ENCODE peak calls at places on chromosome 21, in six cellular contexts. One of them, this sample, is unnamed.

GRCh38 chr21:46560568-46561447 is 44.1 kb downstream of the S100B start:
- DNase-seq in uterus: no peak
- DNase-seq in GM12864: no peak
- DNase-seq in psoas muscle: no peak
- DNase-seq in osteoblast: peak; percentile 80
- DNase-seq in left ventricle myocardium inferior: no peak
- DNase-seq in this sample: peak; percentile 11

GRCh38 chr21:28419110-28419509 is 573.6 kb downstream of the LTN1 start:
- DNase-seq in uterus: no peak
- DNase-seq in GM12864: no peak
- DNase-seq in psoas muscle: no peak
- DNase-seq in osteoblast: peak; percentile 74
- DNase-seq in left ventricle myocardium inferior: no peak
- DNase-seq in this sample: no peak

GRCh38 chr21:20570824-20571232 is 427.4 kb upstream of the NCAM2 start:
- DNase-seq in uterus: no peak
- DNase-seq in GM12864: no peak
- DNase-seq in psoas muscle: no peak
- DNase-seq in osteoblast: no peak
- DNase-seq in left ventricle myocardium inferior: no peak
- DNase-seq in this sample: no peak

GRCh38 chr21:42731264-42732032 is 78.0 kb downstream of the PDE9A start:
- DNase-seq in uterus: no peak
- DNase-seq in GM12864: no peak
- DNase-seq in psoas muscle: no peak
- DNase-seq in osteoblast: peak; percentile 29
- DNase-seq in left ventricle myocardium inferior: no peak
- DNase-seq in this sample: no peak

GRCh38 chr21:29302340-29302991 is 3.7 kb downstream of the BACH1 start:
- DNase-seq in uterus: no peak
- DNase-seq in GM12864: no peak
- DNase-seq in psoas muscle: no peak
- DNase-seq in osteoblast: peak; percentile 65
- DNase-seq in left ventricle myocardium inferior: no peak
- DNase-seq in this sample: no peak

GRCh38 chr21:15272591-15272990 is 207.8 kb upstream of the NRIP1 start:
- DNase-seq in uterus: no peak
- DNase-seq in GM12864: no peak
- DNase-seq in psoas muscle: no peak
- DNase-seq in osteoblast: no peak
- DNase-seq in left ventricle myocardium inferior: no peak
- DNase-seq in this sample: no peak

GRCh38 chr21:42061195-42061865 is 9.8 kb upstream of the UMODL1 start:
- DNase-seq in uterus: no peak
- DNase-seq in GM12864: peak; percentile 92
- DNase-seq in psoas muscle: no peak
- DNase-seq in osteoblast: peak; percentile 56
- DNase-seq in left ventricle myocardium inferior: peak; percentile 44
- DNase-seq in this sample: no peak

GRCh38 chr21:35779690-35780570 is 280.4 kb downstream of the SETD4 start:
- DNase-seq in uterus: no peak
- DNase-seq in GM12864: no peak
- DNase-seq in psoas muscle: no peak
- DNase-seq in osteoblast: peak; percentile 90
- DNase-seq in left ventricle myocardium inferior: no peak
- DNase-seq in this sample: no peak

GRCh38 chr21:36852293-36852692 is 114.2 kb downstream of the HLCS start:
- DNase-seq in uterus: no peak
- DNase-seq in GM12864: no peak
- DNase-seq in psoas muscle: no peak
- DNase-seq in osteoblast: no peak
- DNase-seq in left ventricle myocardium inferior: no peak
- DNase-seq in this sample: no peak

GRCh38 chr21:29656504-29657227 is 283.1 kb downstream of the GRIK1 start:
- DNase-seq in uterus: no peak
- DNase-seq in GM12864: no peak
- DNase-seq in psoas muscle: no peak
- DNase-seq in osteoblast: peak; percentile 82
- DNase-seq in left ventricle myocardium inferior: no peak
- DNase-seq in this sample: no peak

GRCh38 chr21:42674351-42674940 is 21.0 kb downstream of the PDE9A start:
- DNase-seq in uterus: peak; percentile 74
- DNase-seq in GM12864: no peak
- DNase-seq in psoas muscle: peak; percentile 50
- DNase-seq in osteoblast: no peak
- DNase-seq in left ventricle myocardium inferior: peak; percentile 75
- DNase-seq in this sample: no peak

GRCh38 chr21:28421716-28422480 is 570.8 kb downstream of the LTN1 start:
- DNase-seq in uterus: no peak
- DNase-seq in GM12864: no peak
- DNase-seq in psoas muscle: no peak
- DNase-seq in osteoblast: peak; percentile 78
- DNase-seq in left ventricle myocardium inferior: no peak
- DNase-seq in this sample: no peak

GRCh38 chr21:34878940-34879339 is 170.2 kb downstream of the RUNX1 start:
- DNase-seq in uterus: no peak
- DNase-seq in GM12864: no peak
- DNase-seq in psoas muscle: no peak
- DNase-seq in osteoblast: no peak
- DNase-seq in left ventricle myocardium inferior: no peak
- DNase-seq in this sample: no peak

GRCh38 chr21:28799926-28800325 is 192.8 kb downstream of the LTN1 start:
- DNase-seq in uterus: no peak
- DNase-seq in GM12864: no peak
- DNase-seq in psoas muscle: no peak
- DNase-seq in osteoblast: no peak
- DNase-seq in left ventricle myocardium inferior: no peak
- DNase-seq in this sample: no peak

GRCh38 chr21:36932417-36932816 is 34.1 kb downstream of the HLCS start:
- DNase-seq in uterus: no peak
- DNase-seq in GM12864: no peak
- DNase-seq in psoas muscle: no peak
- DNase-seq in osteoblast: no peak
- DNase-seq in left ventricle myocardium inferior: no peak
- DNase-seq in this sample: no peak

GRCh38 chr21:36699026-36699545 is at the start of gene SIM2:
- DNase-seq in uterus: no peak
- DNase-seq in GM12864: no peak
- DNase-seq in psoas muscle: no peak
- DNase-seq in osteoblast: peak; percentile 95
- DNase-seq in left ventricle myocardium inferior: no peak
- DNase-seq in this sample: no peak

GRCh38 chr21:45326834-45327457 is 39.3 kb upstream of the POFUT2 start:
- DNase-seq in uterus: no peak
- DNase-seq in GM12864: peak; percentile 16
- DNase-seq in psoas muscle: no peak
- DNase-seq in osteoblast: no peak
- DNase-seq in left ventricle myocardium inferior: peak; percentile 3
- DNase-seq in this sample: no peak
- TF ChIP-seq CTCF in uterus: no peak
- TF ChIP-seq CTCF in GM12864: no peak
- TF ChIP-seq CTCF in psoas muscle: no peak
- TF ChIP-seq CTCF in osteoblast: no peak
- TF ChIP-seq CTCF in left ventricle myocardium inferior: no peak
- TF ChIP-seq CTCF in this sample: no peak

GRCh38 chr21:45249626-45250025 is 38.1 kb downstream of the POFUT2 start:
- DNase-seq in uterus: no peak
- DNase-seq in GM12864: no peak
- DNase-seq in psoas muscle: no peak
- DNase-seq in osteoblast: no peak
- DNase-seq in left ventricle myocardium inferior: no peak
- DNase-seq in this sample: no peak

GRCh38 chr21:45250272-45250671 is 37.4 kb downstream of the POFUT2 start:
- DNase-seq in uterus: no peak
- DNase-seq in GM12864: no peak
- DNase-seq in psoas muscle: no peak
- DNase-seq in osteoblast: peak; percentile 71
- DNase-seq in left ventricle myocardium inferior: no peak
- DNase-seq in this sample: no peak

GRCh38 chr21:45248301-45248892 is 39.3 kb downstream of the POFUT2 start:
- DNase-seq in uterus: no peak
- DNase-seq in GM12864: no peak
- DNase-seq in psoas muscle: no peak
- DNase-seq in osteoblast: peak; percentile 22
- DNase-seq in left ventricle myocardium inferior: no peak
- DNase-seq in this sample: no peak

GRCh38 chr21:45250914-45251634 is 36.6 kb downstream of the POFUT2 start:
- DNase-seq in uterus: no peak
- DNase-seq in GM12864: no peak
- DNase-seq in psoas muscle: no peak
- DNase-seq in osteoblast: peak; percentile 4
- DNase-seq in left ventricle myocardium inferior: no peak
- DNase-seq in this sample: no peak

DNA sequence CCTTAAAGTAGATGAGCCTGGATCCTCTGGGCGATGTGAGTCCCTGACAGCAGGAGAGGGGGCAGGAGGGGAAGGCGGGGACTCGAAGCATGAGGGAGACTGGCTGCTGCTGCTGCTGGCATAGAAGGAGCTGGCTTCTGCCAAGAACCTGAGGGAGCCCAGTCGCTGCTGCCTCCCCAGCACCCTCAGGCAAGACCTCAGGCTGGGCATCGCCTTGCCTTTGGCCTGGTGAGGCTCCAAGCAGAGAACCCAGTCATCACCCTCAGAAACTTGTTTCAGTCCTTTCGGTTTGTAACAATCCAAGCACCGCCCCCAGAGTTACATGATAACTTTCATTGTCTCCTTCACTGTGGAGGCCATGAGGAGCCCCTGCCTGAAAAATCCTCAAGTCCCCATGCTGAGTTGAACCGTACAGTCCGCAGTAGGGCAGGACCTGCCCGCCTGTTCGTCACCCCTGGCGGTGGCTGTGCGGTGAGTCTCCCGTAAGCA is 38.8 kb downstream of the POFUT2 start:
- DNase-seq in uterus: peak; percentile 42
- DNase-seq in GM12864: no peak
- DNase-seq in psoas muscle: no peak
- DNase-seq in osteoblast: peak; percentile 86
- DNase-seq in left ventricle myocardium inferior: no peak
- DNase-seq in this sample: no peak
- H3K4me3 ChIP-seq in uterus: peak overlapping the region; percentile 4
- H3K4me3 ChIP-seq in GM12864: no peak overlapping the region
- H3K4me3 ChIP-seq in psoas muscle: no peak overlapping the region
- H3K4me3 ChIP-seq in osteoblast: peak overlapping the region; percentile 69
- H3K4me3 ChIP-seq in left ventricle myocardium inferior: peak overlapping the region; percentile 48
- H3K4me3 ChIP-seq in this sample: no peak overlapping the region

GRCh38 chr21:39096754-39097153 is 86.5 kb downstream of the PSMG1 start:
- DNase-seq in uterus: no peak
- DNase-seq in GM12864: no peak
- DNase-seq in psoas muscle: no peak
- DNase-seq in osteoblast: no peak
- DNase-seq in left ventricle myocardium inferior: no peak
- DNase-seq in this sample: no peak
- TF ChIP-seq CTCF in uterus: no peak
- TF ChIP-seq CTCF in GM12864: peak; percentile 15
- TF ChIP-seq CTCF in psoas muscle: no peak
- TF ChIP-seq CTCF in osteoblast: no peak
- TF ChIP-seq CTCF in left ventricle myocardium inferior: no peak
- TF ChIP-seq CTCF in this sample: no peak

GRCh38 chr21:39453571-39454179 is 1.9 kb downstream of the SH3BGR start:
- DNase-seq in uterus: no peak
- DNase-seq in GM12864: no peak
- DNase-seq in psoas muscle: no peak
- DNase-seq in osteoblast: no peak
- DNase-seq in left ventricle myocardium inferior: no peak
- DNase-seq in this sample: no peak

GRCh38 chr21:39454949-39455668 is 3.3 kb downstream of the SH3BGR start:
- DNase-seq in uterus: no peak
- DNase-seq in GM12864: no peak
- DNase-seq in psoas muscle: no peak
- DNase-seq in osteoblast: no peak
- DNase-seq in left ventricle myocardium inferior: no peak
- DNase-seq in this sample: no peak

GRCh38 chr21:39452207-39452964 is 616 bp downstream of the SH3BGR start:
- DNase-seq in uterus: no peak
- DNase-seq in GM12864: no peak
- DNase-seq in psoas muscle: no peak
- DNase-seq in osteoblast: peak; percentile 44
- DNase-seq in left ventricle myocardium inferior: no peak
- DNase-seq in this sample: no peak

GRCh38 chr21:39452965-39453332 is 1.2 kb downstream of the SH3BGR start:
- DNase-seq in uterus: no peak
- DNase-seq in GM12864: no peak
- DNase-seq in psoas muscle: no peak
- DNase-seq in osteoblast: no peak
- DNase-seq in left ventricle myocardium inferior: no peak
- DNase-seq in this sample: no peak

DNA sequence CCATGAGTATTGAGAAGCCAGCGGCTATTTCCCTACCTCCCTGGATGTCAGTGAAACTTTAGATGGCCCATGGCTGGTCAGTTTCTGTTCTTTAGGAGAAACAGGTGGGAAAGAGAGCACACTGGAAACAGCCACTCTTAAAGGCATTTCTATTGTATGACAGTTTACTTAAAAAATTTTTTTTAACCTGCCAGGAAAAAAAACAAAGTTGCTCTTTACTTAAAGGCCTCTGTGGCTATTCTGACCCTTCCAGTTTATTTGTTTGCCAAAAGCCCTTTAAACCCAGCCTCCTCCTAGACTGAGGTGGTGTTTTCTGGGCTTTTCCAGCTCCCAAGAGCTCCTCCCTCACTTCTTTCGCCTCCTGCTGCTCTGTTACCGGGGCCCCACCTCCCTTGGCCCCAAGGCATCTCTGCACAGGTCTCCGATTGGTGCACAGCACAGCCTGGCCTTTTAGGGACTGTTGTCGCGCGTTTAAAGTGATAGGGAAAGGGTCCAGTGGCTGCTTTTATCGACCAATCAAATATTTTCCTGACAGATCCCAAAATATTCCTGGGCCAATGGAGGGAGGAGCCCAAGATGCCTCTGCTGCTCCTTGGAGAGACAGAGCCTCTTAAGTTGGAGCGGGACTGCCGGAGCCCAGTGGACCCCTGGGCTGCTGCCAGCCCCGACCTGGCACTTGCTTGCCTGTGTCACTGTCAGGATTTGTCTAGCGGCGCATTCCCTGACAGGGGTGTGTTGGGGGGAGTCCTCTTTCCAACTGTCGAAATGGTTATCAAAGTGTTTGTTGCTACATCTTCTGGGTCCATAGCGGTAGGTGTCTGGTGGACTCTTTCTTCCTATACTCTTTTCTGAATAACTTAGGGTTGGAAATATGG is at the start of gene SH3BGR:
- DNase-seq in uterus: peak; percentile 16
- DNase-seq in GM12864: no peak
- DNase-seq in psoas muscle: peak; percentile 70
- DNase-seq in osteoblast: peak; percentile 62
- DNase-seq in left ventricle myocardium inferior: peak; percentile 73
- DNase-seq in this sample: no peak
- H3K4me3 ChIP-seq in uterus: no peak within 1 kb of the TSS
- H3K4me3 ChIP-seq in GM12864: no peak within 1 kb of the TSS
- H3K4me3 ChIP-seq in psoas muscle: peak within 1 kb of the TSS; percentile 75
- H3K4me3 ChIP-seq in osteoblast: peak within 1 kb of the TSS; percentile 38
- H3K4me3 ChIP-seq in left ventricle myocardium inferior: peak within 1 kb of the TSS; percentile 65
- H3K4me3 ChIP-seq in this sample: no peak within 1 kb of the TSS

DNA sequence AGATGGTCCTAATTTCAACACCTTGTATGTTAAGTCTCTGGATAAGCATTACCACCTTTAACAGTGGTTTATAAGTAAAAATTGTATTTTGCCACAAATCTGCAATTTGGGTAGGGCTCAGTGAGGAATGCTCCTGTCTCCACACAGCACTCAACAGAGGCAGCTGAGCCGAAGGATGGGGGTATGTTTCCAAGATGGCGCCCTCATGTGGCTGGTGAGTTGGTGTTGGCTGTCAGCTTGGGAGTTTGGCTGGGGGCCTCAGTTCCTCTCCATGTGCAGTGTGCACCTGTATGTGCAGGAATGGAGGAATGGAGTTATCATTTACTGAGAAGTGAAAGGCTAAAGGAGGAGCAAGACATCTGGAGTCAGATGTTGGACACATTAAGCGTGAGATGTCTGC is 136.8 kb downstream of the GABPA start:
- DNase-seq in uterus: no peak
- DNase-seq in GM12864: no peak
- DNase-seq in psoas muscle: no peak
- DNase-seq in osteoblast: no peak
- DNase-seq in left ventricle myocardium inferior: no peak
- DNase-seq in this sample: no peak
- TF ChIP-seq CTCF in uterus: no peak
- TF ChIP-seq CTCF in GM12864: peak; percentile 21
- TF ChIP-seq CTCF in psoas muscle: no peak
- TF ChIP-seq CTCF in osteoblast: peak; percentile 13
- TF ChIP-seq CTCF in left ventricle myocardium inferior: no peak
- TF ChIP-seq CTCF in this sample: no peak

This sample was measured in lower leg skin.